ENCODE peak calls at places on chromosomes 11 and 22, in ten cellular contexts. D, N, A, H, G, Z, I, T, K and J are unnamed samples.
A peak's percentile ranks its signal among the peaks of the same experiment; 100 is the strongest.

GRCh38 chr11:45036010-45036409 is 85.3 kb upstream of the TP53I11 start:
- DNase-seq in D (no peak), N (no peak), A (no peak), H (no peak), G (no peak), Z (no peak), I (no peak), T (no peak), K (no peak), J (no peak)

GRCh38 chr11:30395751-30396150 is 72.8 kb downstream of the ARL14EP start:
- DNase-seq in D (peak; percentile 12), N (no peak), A (no peak), H (no peak), G (no peak), Z (no peak), I (no peak), T (no peak), K (no peak), J (no peak)

GRCh38 chr22:29697853-29698598 is 21.8 kb upstream of the CABP7 start:
- DNase-seq in D (no peak), N (no peak), A (no peak), H (no peak), G (no peak), Z (no peak), I (peak; percentile 24), T (no peak), K (no peak), J (no peak)

GRCh38 chr11:131910491-131911387 is 540.3 kb downstream of the NTM start:
- DNase-seq in D (no peak), N (peak; percentile 54), A (no peak), H (no peak), G (no peak), Z (peak; percentile 47), I (no peak), T (no peak), K (no peak), J (peak; percentile 50)

GRCh38 chr22:18110944-18111758 is 542 bp downstream of the TUBA8 start:
- DNase-seq in D (no peak), N (no peak), A (no peak), H (no peak), G (no peak), Z (no peak), I (no peak), T (no peak), K (no peak), J (peak; percentile 28)

GRCh38 chr22:49160261-49161001 is 667.2 kb downstream of the BRD1 start:
- DNase-seq in D (no peak), N (no peak), A (no peak), H (no peak), G (no peak), Z (no peak), I (peak; percentile 49), T (no peak), K (no peak), J (no peak)

GRCh38 chr11:69912161-69912910 is 93.1 kb upstream of the FGF3 start:
- DNase-seq in D (no peak), N (no peak), A (no peak), H (no peak), G (no peak), Z (no peak), I (peak; percentile 56), T (no peak), K (no peak), J (no peak)

GRCh38 chr11:47551086-47551485 is 1.8 kb downstream of the CELF1 start:
- DNase-seq in D (peak; percentile 32), N (peak; percentile 52), A (peak; percentile 58), H (no peak), G (no peak), Z (no peak), I (no peak), T (no peak), K (no peak), J (peak; percentile 56)

GRCh38 chr22:44640618-44641155 is 61.3 kb upstream of the PRR5 start:
- DNase-seq in D (no peak), N (no peak), A (no peak), H (no peak), G (no peak), Z (no peak), I (no peak), T (no peak), K (no peak), J (no peak)

GRCh38 chr11:5684627-5685362 is at the start of gene TRIM5:
- DNase-seq in D (peak; percentile 74), N (peak; percentile 10), A (peak; percentile 98), H (peak; percentile 88), G (peak; percentile 94), Z (peak; percentile 99), I (peak; percentile 87), T (peak; percentile 74), K (peak; percentile 43), J (peak; percentile 40)

GRCh38 chr11:133817449-133817848 is 27.9 kb downstream of the SPATA19 start:
- DNase-seq in D (no peak), N (no peak), A (no peak), H (no peak), G (no peak), Z (no peak), I (no peak), T (no peak), K (no peak), J (no peak)

GRCh38 chr22:22692707-22693530 is 48.5 kb downstream of the GGTLC2 start:
- DNase-seq in D (peak; percentile 77), N (no peak), A (peak; percentile 87), H (peak; percentile 97), G (peak; percentile 72), Z (peak; percentile 31), I (no peak), T (no peak), K (peak; percentile 15), J (no peak)

GRCh38 chr22:45007247-45007945 is 2.4 kb downstream of the PHF21B start:
- DNase-seq in D (peak; percentile 74), N (peak; percentile 15), A (no peak), H (peak; percentile 36), G (peak; percentile 24), Z (peak; percentile 2), I (no peak), T (no peak), K (no peak), J (peak; percentile 12)

GRCh38 chr11:133249065-133249464 is 283.2 kb downstream of the OPCML start:
- DNase-seq in D (no peak), N (no peak), A (no peak), H (no peak), G (no peak), Z (no peak), I (no peak), T (no peak), K (no peak), J (no peak)

GRCh38 chr11:114026355-114026754 is 33.2 kb upstream of the ZBTB16 start:
- DNase-seq in D (peak; percentile 60), N (no peak), A (peak; percentile 42), H (no peak), G (peak; percentile 57), Z (no peak), I (no peak), T (peak; percentile 47), K (no peak), J (no peak)

GRCh38 chr11:112485280-112485679 is 224.6 kb upstream of the PLET1 start:
- DNase-seq in D (no peak), N (no peak), A (no peak), H (no peak), G (no peak), Z (no peak), I (no peak), T (no peak), K (no peak), J (no peak)

GRCh38 chr11:29129850-29130249 is 887.0 kb downstream of the KCNA4 start:
- DNase-seq in D (no peak), N (no peak), A (peak; percentile 51), H (no peak), G (no peak), Z (peak; percentile 43), I (no peak), T (no peak), K (no peak), J (no peak)

GRCh38 chr11:18455686-18456372 is at the start of gene LDHAL6A:
- DNase-seq in D (no peak), N (no peak), A (no peak), H (no peak), G (no peak), Z (no peak), I (peak; percentile 60), T (no peak), K (no peak), J (no peak)

GRCh38 chr22:43262990-43263644 is 76.2 kb upstream of the TTLL12 start:
- DNase-seq in D (peak; percentile 59), N (no peak), A (no peak), H (peak; percentile 64), G (peak; percentile 65), Z (peak; percentile 48), I (no peak), T (no peak), K (no peak), J (no peak)